ENCODE peak calls at places on chromosomes 4 and X, in ten cellular contexts. One of them, this sample, is unnamed.

GRCh38 chr4:17997129-17997528 is 24.4 kb downstream of the LCORL start:
- DNase-seq in WERI-Rb-1: no peak
- DNase-seq in fibroblast of pulmonary artery: no peak
- DNase-seq in endodermal cell: no peak
- DNase-seq in chondrocyte: no peak
- DNase-seq in MM.1S: no peak
- DNase-seq in CD8-positive, alpha-beta T cell: no peak
- DNase-seq in ovary: no peak
- DNase-seq in CD4-positive, alpha-beta T cell: no peak
- DNase-seq in fibroblast of lung: no peak
- DNase-seq in this sample: no peak

GRCh38 chr4:182179105-182179504 is 64.1 kb upstream of the TENM3 start:
- DNase-seq in CD8-positive, alpha-beta T cell: no peak
- DNase-seq in MM.1S: no peak
- DNase-seq in CD4-positive, alpha-beta T cell: no peak
- DNase-seq in fibroblast of lung: peak; percentile 87
- DNase-seq in chondrocyte: no peak
- DNase-seq in fibroblast of pulmonary artery: peak; percentile 33
- DNase-seq in endodermal cell: no peak
- DNase-seq in ovary: no peak
- DNase-seq in WERI-Rb-1: peak; percentile 41
- DNase-seq in this sample: no peak

GRCh38 chrX:110795645-110796510 is at the start of gene CHRDL1:
- DNase-seq in CD4-positive, alpha-beta T cell: no peak
- DNase-seq in CD8-positive, alpha-beta T cell: no peak
- DNase-seq in fibroblast of pulmonary artery: no peak
- DNase-seq in chondrocyte: no peak
- DNase-seq in ovary: peak; percentile 29
- DNase-seq in WERI-Rb-1: peak; percentile 20
- DNase-seq in MM.1S: peak; percentile 66
- DNase-seq in endodermal cell: peak; percentile 78
- DNase-seq in fibroblast of lung: peak; percentile 45
- DNase-seq in this sample: no peak

GRCh38 chr4:86837651-86838050 is 11.5 kb downstream of the SLC10A6 start:
- DNase-seq in CD8-positive, alpha-beta T cell: no peak
- DNase-seq in CD4-positive, alpha-beta T cell: no peak
- DNase-seq in fibroblast of pulmonary artery: no peak
- DNase-seq in ovary: no peak
- DNase-seq in MM.1S: no peak
- DNase-seq in WERI-Rb-1: no peak
- DNase-seq in endodermal cell: no peak
- DNase-seq in fibroblast of lung: no peak
- DNase-seq in chondrocyte: no peak
- DNase-seq in this sample: no peak

GRCh38 chr4:40916880-40917279 is 167.1 kb downstream of the NSUN7 start:
- DNase-seq in fibroblast of lung: no peak
- DNase-seq in CD4-positive, alpha-beta T cell: peak; percentile 8
- DNase-seq in MM.1S: peak; percentile 33
- DNase-seq in ovary: no peak
- DNase-seq in endodermal cell: peak; percentile 92
- DNase-seq in chondrocyte: no peak
- DNase-seq in WERI-Rb-1: peak; percentile 83
- DNase-seq in fibroblast of pulmonary artery: peak; percentile 23
- DNase-seq in CD8-positive, alpha-beta T cell: no peak
- DNase-seq in this sample: no peak

GRCh38 chrX:1788300-1788911 is 173.5 kb downstream of the ASMT start:
- DNase-seq in chondrocyte: no peak
- DNase-seq in fibroblast of pulmonary artery: no peak
- DNase-seq in fibroblast of lung: no peak
- DNase-seq in CD8-positive, alpha-beta T cell: no peak
- DNase-seq in endodermal cell: no peak
- DNase-seq in CD4-positive, alpha-beta T cell: no peak
- DNase-seq in ovary: no peak
- DNase-seq in MM.1S: no peak
- DNase-seq in WERI-Rb-1: no peak
- DNase-seq in this sample: no peak

GRCh38 chrX:47172549-47172948 is 21.1 kb upstream of the UBA1 start:
- DNase-seq in CD8-positive, alpha-beta T cell: no peak
- DNase-seq in chondrocyte: peak; percentile 55
- DNase-seq in MM.1S: no peak
- DNase-seq in WERI-Rb-1: no peak
- DNase-seq in fibroblast of lung: no peak
- DNase-seq in endodermal cell: no peak
- DNase-seq in ovary: no peak
- DNase-seq in fibroblast of pulmonary artery: no peak
- DNase-seq in CD4-positive, alpha-beta T cell: no peak
- DNase-seq in this sample: no peak

GRCh38 chrX:47218920-47219815 is 687 bp downstream of the CDK16 start:
- DNase-seq in MM.1S: peak; percentile 28
- DNase-seq in chondrocyte: peak; percentile 81
- DNase-seq in fibroblast of pulmonary artery: no peak
- DNase-seq in CD8-positive, alpha-beta T cell: peak; percentile 13
- DNase-seq in ovary: peak; percentile 79
- DNase-seq in fibroblast of lung: no peak
- DNase-seq in endodermal cell: peak; percentile 77
- DNase-seq in CD4-positive, alpha-beta T cell: peak; percentile 40
- DNase-seq in WERI-Rb-1: peak; percentile 57
- DNase-seq in this sample: no peak

GRCh38 chrX:151754641-151755215 is 20.2 kb downstream of the CNGA2 start:
- DNase-seq in MM.1S: no peak
- DNase-seq in fibroblast of pulmonary artery: peak; percentile 10
- DNase-seq in chondrocyte: no peak
- DNase-seq in endodermal cell: no peak
- DNase-seq in WERI-Rb-1: no peak
- DNase-seq in CD8-positive, alpha-beta T cell: no peak
- DNase-seq in ovary: no peak
- DNase-seq in fibroblast of lung: peak; percentile 72
- DNase-seq in CD4-positive, alpha-beta T cell: no peak
- DNase-seq in this sample: no peak

GRCh38 chr4:189124149-189124758 is 816.4 kb upstream of the FRG1 start:
- DNase-seq in chondrocyte: no peak
- DNase-seq in CD4-positive, alpha-beta T cell: no peak
- DNase-seq in WERI-Rb-1: peak; percentile 17
- DNase-seq in fibroblast of lung: peak; percentile 8
- DNase-seq in MM.1S: peak; percentile 55
- DNase-seq in fibroblast of pulmonary artery: peak; percentile 28
- DNase-seq in endodermal cell: peak; percentile 67
- DNase-seq in ovary: no peak
- DNase-seq in CD8-positive, alpha-beta T cell: no peak
- DNase-seq in this sample: no peak

GRCh38 chr4:109803924-109804571 is 2.2 kb upstream of the CFI start:
- DNase-seq in fibroblast of pulmonary artery: peak; percentile 66
- DNase-seq in WERI-Rb-1: peak; percentile 74
- DNase-seq in CD8-positive, alpha-beta T cell: no peak
- DNase-seq in fibroblast of lung: peak; percentile 67
- DNase-seq in MM.1S: peak; percentile 51
- DNase-seq in chondrocyte: no peak
- DNase-seq in endodermal cell: peak; percentile 75
- DNase-seq in ovary: no peak
- DNase-seq in CD4-positive, alpha-beta T cell: no peak
- DNase-seq in this sample: no peak

GRCh38 chr4:120568736-120569135 is 353.8 kb downstream of the PRDM5 start:
- DNase-seq in fibroblast of pulmonary artery: no peak
- DNase-seq in endodermal cell: no peak
- DNase-seq in CD4-positive, alpha-beta T cell: no peak
- DNase-seq in fibroblast of lung: no peak
- DNase-seq in chondrocyte: no peak
- DNase-seq in CD8-positive, alpha-beta T cell: no peak
- DNase-seq in MM.1S: no peak
- DNase-seq in WERI-Rb-1: no peak
- DNase-seq in ovary: no peak
- DNase-seq in this sample: no peak

DNA sequence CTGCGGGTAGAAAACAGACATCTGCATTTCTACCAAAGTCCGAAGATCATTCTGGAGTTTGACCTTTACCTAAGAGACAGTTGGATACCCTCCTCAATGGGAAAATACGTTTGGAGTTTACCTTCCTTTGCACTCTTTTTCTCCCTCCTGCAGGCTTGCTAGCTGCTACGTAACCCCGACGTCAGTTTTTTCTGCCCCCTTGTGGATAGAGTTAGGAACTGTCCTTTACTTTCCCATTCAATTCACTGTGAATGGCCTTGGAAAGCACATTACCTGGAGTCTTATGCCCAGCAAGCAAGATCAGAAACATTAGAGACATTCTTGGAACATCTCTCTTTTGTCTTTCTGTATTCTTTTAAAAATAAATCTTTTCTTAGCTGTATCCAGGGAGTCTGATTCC is 250.7 kb downstream of the NAP1L3 start:
- DNase-seq in WERI-Rb-1: peak; percentile 14
- DNase-seq in ovary: no peak
- DNase-seq in fibroblast of pulmonary artery: peak; percentile 11
- DNase-seq in MM.1S: peak; percentile 38
- DNase-seq in endodermal cell: peak; percentile 70
- DNase-seq in CD4-positive, alpha-beta T cell: no peak
- DNase-seq in chondrocyte: no peak
- DNase-seq in fibroblast of lung: no peak
- DNase-seq in CD8-positive, alpha-beta T cell: no peak
- DNase-seq in this sample: no peak
- TF ChIP-seq CTCF in WERI-Rb-1: peak; percentile 69
- TF ChIP-seq CTCF in ovary: no peak
- TF ChIP-seq CTCF in fibroblast of pulmonary artery: peak; percentile 31
- TF ChIP-seq CTCF in MM.1S: peak; percentile 63
- TF ChIP-seq CTCF in endodermal cell: peak; percentile 86
- TF ChIP-seq CTCF in CD4-positive, alpha-beta T cell: no peak
- TF ChIP-seq CTCF in chondrocyte: peak; percentile 67
- TF ChIP-seq CTCF in fibroblast of lung: no peak
- TF ChIP-seq CTCF in CD8-positive, alpha-beta T cell: no peak
- TF ChIP-seq CTCF in this sample: peak; percentile 9

GRCh38 chr4:111941957-111942356 is 203.3 kb upstream of the FAM241A start:
- DNase-seq in ovary: no peak
- DNase-seq in chondrocyte: no peak
- DNase-seq in CD4-positive, alpha-beta T cell: no peak
- DNase-seq in WERI-Rb-1: no peak
- DNase-seq in fibroblast of pulmonary artery: no peak
- DNase-seq in CD8-positive, alpha-beta T cell: no peak
- DNase-seq in MM.1S: no peak
- DNase-seq in fibroblast of lung: no peak
- DNase-seq in endodermal cell: no peak
- DNase-seq in this sample: no peak

GRCh38 chr4:111945014-111945413 is 200.2 kb upstream of the FAM241A start:
- DNase-seq in CD4-positive, alpha-beta T cell: no peak
- DNase-seq in MM.1S: no peak
- DNase-seq in ovary: no peak
- DNase-seq in WERI-Rb-1: no peak
- DNase-seq in fibroblast of pulmonary artery: peak; percentile 17
- DNase-seq in endodermal cell: no peak
- DNase-seq in chondrocyte: no peak
- DNase-seq in fibroblast of lung: peak; percentile 9
- DNase-seq in CD8-positive, alpha-beta T cell: no peak
- DNase-seq in this sample: no peak

GRCh38 chr4:111946789-111947188 is 198.5 kb upstream of the FAM241A start:
- DNase-seq in WERI-Rb-1: no peak
- DNase-seq in CD8-positive, alpha-beta T cell: no peak
- DNase-seq in endodermal cell: no peak
- DNase-seq in ovary: no peak
- DNase-seq in chondrocyte: no peak
- DNase-seq in MM.1S: no peak
- DNase-seq in fibroblast of pulmonary artery: no peak
- DNase-seq in fibroblast of lung: no peak
- DNase-seq in CD4-positive, alpha-beta T cell: no peak
- DNase-seq in this sample: no peak

DNA sequence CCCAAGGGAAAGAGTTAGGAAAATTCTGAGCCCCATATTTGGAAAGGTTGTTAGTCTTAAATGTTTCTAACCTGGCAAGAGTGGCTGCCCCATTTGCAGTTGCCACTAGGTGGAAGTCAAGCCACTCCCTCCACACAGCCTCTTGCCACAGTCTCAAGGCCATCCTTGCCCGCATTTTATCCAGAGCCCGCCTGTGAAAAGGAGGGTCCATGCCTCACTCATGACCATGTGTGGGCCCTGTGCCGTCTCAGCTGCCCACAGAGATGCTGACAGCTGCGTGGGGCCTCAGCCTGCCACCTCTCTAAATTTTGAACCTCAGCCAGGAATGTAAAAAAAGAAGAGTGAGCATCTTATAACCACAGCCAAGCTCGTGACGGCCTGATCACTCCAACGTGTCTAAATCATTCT is 201.5 kb upstream of the FAM241A start:
- DNase-seq in MM.1S: peak; percentile 45
- DNase-seq in CD8-positive, alpha-beta T cell: no peak
- DNase-seq in endodermal cell: peak; percentile 86
- DNase-seq in CD4-positive, alpha-beta T cell: no peak
- DNase-seq in fibroblast of pulmonary artery: peak; percentile 55
- DNase-seq in fibroblast of lung: peak; percentile 9
- DNase-seq in chondrocyte: no peak
- DNase-seq in WERI-Rb-1: peak; percentile 87
- DNase-seq in ovary: no peak
- DNase-seq in this sample: no peak
- TF ChIP-seq CTCF in MM.1S: peak; percentile 61
- TF ChIP-seq CTCF in CD8-positive, alpha-beta T cell: no peak
- TF ChIP-seq CTCF in endodermal cell: peak; percentile 88
- TF ChIP-seq CTCF in CD4-positive, alpha-beta T cell: no peak
- TF ChIP-seq CTCF in fibroblast of pulmonary artery: peak; percentile 52
- TF ChIP-seq CTCF in fibroblast of lung: peak; percentile 17
- TF ChIP-seq CTCF in chondrocyte: peak; percentile 44
- TF ChIP-seq CTCF in WERI-Rb-1: peak; percentile 96
- TF ChIP-seq CTCF in ovary: no peak
- TF ChIP-seq CTCF in this sample: peak; percentile 49

DNA sequence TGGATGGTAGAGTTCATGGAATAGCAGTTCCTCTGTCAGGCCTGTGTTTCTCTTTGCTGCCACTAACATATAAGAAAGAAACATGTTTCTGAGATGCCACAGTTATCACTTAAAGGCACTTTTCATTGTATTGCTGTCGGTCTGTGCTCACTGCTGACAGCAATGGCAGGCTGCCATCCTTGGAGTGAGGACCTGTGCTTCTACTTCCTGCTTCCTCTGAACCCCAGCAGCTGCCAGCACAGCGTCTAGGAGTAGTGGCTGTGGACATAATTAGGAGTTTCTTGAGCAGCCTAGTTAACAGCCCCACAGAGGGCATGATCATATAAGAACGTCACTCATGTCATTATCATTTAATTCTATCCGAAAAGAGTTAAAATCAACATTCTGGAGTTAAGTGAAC is 30.5 kb downstream of the F11 start:
- DNase-seq in CD4-positive, alpha-beta T cell: no peak
- DNase-seq in fibroblast of lung: no peak
- DNase-seq in CD8-positive, alpha-beta T cell: no peak
- DNase-seq in MM.1S: no peak
- DNase-seq in endodermal cell: no peak
- DNase-seq in WERI-Rb-1: no peak
- DNase-seq in chondrocyte: no peak
- DNase-seq in ovary: no peak
- DNase-seq in fibroblast of pulmonary artery: peak; percentile 10
- DNase-seq in this sample: no peak
- TF ChIP-seq CTCF in CD4-positive, alpha-beta T cell: no peak
- TF ChIP-seq CTCF in fibroblast of lung: no peak
- TF ChIP-seq CTCF in CD8-positive, alpha-beta T cell: no peak
- TF ChIP-seq CTCF in MM.1S: no peak
- TF ChIP-seq CTCF in endodermal cell: no peak
- TF ChIP-seq CTCF in WERI-Rb-1: no peak
- TF ChIP-seq CTCF in chondrocyte: no peak
- TF ChIP-seq CTCF in ovary: no peak
- TF ChIP-seq CTCF in fibroblast of pulmonary artery: no peak
- TF ChIP-seq CTCF in this sample: no peak

DNA sequence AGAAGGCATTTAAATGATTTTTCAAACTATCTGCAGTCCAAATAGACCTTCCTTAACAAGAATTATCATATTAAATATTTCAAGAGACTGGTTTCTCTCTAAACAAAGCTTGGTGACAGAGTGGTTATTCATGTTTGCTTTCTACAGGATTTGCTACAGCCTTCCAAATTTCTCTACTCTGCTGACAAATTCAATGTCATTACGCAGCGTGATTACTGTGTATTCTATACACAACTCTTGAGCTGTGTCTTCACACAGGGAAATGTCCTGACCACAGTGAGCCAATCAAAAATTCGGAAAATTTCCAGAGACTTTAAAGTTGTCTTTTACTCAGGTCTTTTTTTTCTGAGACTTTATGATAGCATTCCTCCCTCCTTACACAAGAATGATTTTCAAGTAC is 75.6 kb downstream of the EFHC2 start:
- DNase-seq in WERI-Rb-1: no peak
- DNase-seq in ovary: no peak
- DNase-seq in fibroblast of pulmonary artery: no peak
- DNase-seq in fibroblast of lung: no peak
- DNase-seq in chondrocyte: no peak
- DNase-seq in CD8-positive, alpha-beta T cell: no peak
- DNase-seq in MM.1S: no peak
- DNase-seq in endodermal cell: no peak
- DNase-seq in CD4-positive, alpha-beta T cell: no peak
- DNase-seq in this sample: no peak
- TF ChIP-seq CTCF in WERI-Rb-1: no peak
- TF ChIP-seq CTCF in ovary: no peak
- TF ChIP-seq CTCF in fibroblast of pulmonary artery: no peak
- TF ChIP-seq CTCF in fibroblast of lung: no peak
- TF ChIP-seq CTCF in chondrocyte: no peak
- TF ChIP-seq CTCF in CD8-positive, alpha-beta T cell: no peak
- TF ChIP-seq CTCF in MM.1S: no peak
- TF ChIP-seq CTCF in endodermal cell: no peak
- TF ChIP-seq CTCF in CD4-positive, alpha-beta T cell: no peak
- TF ChIP-seq CTCF in this sample: no peak

This sample was measured in CD14-positive monocyte.